ENCODE peak calls at places on chromosomes 16 and 17, in five cellular contexts. U is GM04503; J is left cardiac atrium; V is activated naive CD4-positive, alpha-beta T cell; T is hippocampal formation. N is an unnamed sample.

GRCh38 chr17:18037482-18037881 is 1.5 kb downstream of the ATPAF2 start:
- DNase-seq in U (no peak), J (no peak), V (no peak), T (no peak), N (no peak)

GRCh38 chr17:6526362-6527152 is 29.8 kb downstream of the PITPNM3 start:
- DNase-seq in U (no peak), J (no peak), V (no peak), T (no peak), N (no peak)

GRCh38 chr16:86598607-86599318 is 20.4 kb downstream of the FOXL1 start:
- DNase-seq in U (no peak), J (no peak), V (no peak), T (no peak), N (no peak)

GRCh38 chr17:57294629-57295501 is 38.5 kb downstream of the MSI2 start:
- DNase-seq in U (no peak), J (no peak), V (peak; percentile 29), T (no peak), N (no peak)

GRCh38 chr16:66273036-66273435 is 93.5 kb upstream of the CDH5 start:
- DNase-seq in U (no peak), J (no peak), V (no peak), T (no peak), N (no peak)

GRCh38 chr16:14600164-14600563 is 29.9 kb downstream of the PARN start:
- DNase-seq in U (no peak), J (no peak), V (no peak), T (no peak), N (no peak)

GRCh38 chr17:29045026-29045425 is 2.1 kb downstream of the PIPOX start:
- DNase-seq in U (no peak), J (no peak), V (no peak), T (no peak), N (peak; percentile 75)

GRCh38 chr16:30722443-30722842 is 23.5 kb downstream of the SRCAP start:
- DNase-seq in U (no peak), J (no peak), V (no peak), T (no peak), N (no peak)

GRCh38 chr16:65658339-65659275 is 536.7 kb upstream of the CDH11 start:
- DNase-seq in U (peak; percentile 66), J (peak; percentile 35), V (no peak), T (no peak), N (no peak)

GRCh38 chr16:48204825-48205151 is 39.3 kb upstream of the LONP2 start:
- DNase-seq in U (no peak), J (no peak), V (no peak), T (no peak), N (no peak)

GRCh38 chr17:11898526-11899235 is 98.6 kb downstream of the ZNF18 start:
- DNase-seq in U (no peak), J (no peak), V (no peak), T (no peak), N (no peak)

GRCh38 chr16:12833939-12834338 is 30.3 kb upstream of the CPPED1 start:
- DNase-seq in U (no peak), J (no peak), V (no peak), T (no peak), N (no peak)

GRCh38 chr16:19400709-19401108 is 17.0 kb upstream of the TMC5 start:
- DNase-seq in U (no peak), J (no peak), V (no peak), T (no peak), N (no peak)

GRCh38 chr17:43341705-43342600 is 56.8 kb upstream of the ARL4D start:
- DNase-seq in U (peak; percentile 49), J (no peak), V (no peak), T (no peak), N (no peak)

GRCh38 chr17:49993423-49994037 is 1.5 kb downstream of the DLX3 start:
- DNase-seq in U (no peak), J (no peak), V (no peak), T (no peak), N (no peak)

GRCh38 chr16:54282923-54283734 is 3.5 kb downstream of the IRX3 start:
- DNase-seq in U (no peak), J (no peak), V (no peak), T (no peak), N (no peak)

GRCh38 chr16:15610369-15610871 is 32.5 kb downstream of the MARF1 start:
- DNase-seq in U (no peak), J (no peak), V (no peak), T (no peak), N (no peak)

GRCh38 chr16:89047331-89048086 is 46.1 kb upstream of the ACSF3 start:
- DNase-seq in U (no peak), J (no peak), V (no peak), T (no peak), N (peak; percentile 3)

GRCh38 chr16:68985855-68986254 is 119.6 kb upstream of the HAS3 start:
- DNase-seq in U (no peak), J (no peak), V (no peak), T (no peak), N (no peak)

GRCh38 chr16:83878838-83879237 is 20.1 kb upstream of the MLYCD start:
- DNase-seq in U (no peak), J (no peak), V (no peak), T (no peak), N (no peak)

GRCh38 chr17:69287168-69287567 is 39.8 kb downstream of the ABCA5 start:
- DNase-seq in U (no peak), J (no peak), V (no peak), T (no peak), N (no peak)

GRCh38 chr16:12341423-12341822 is 364.9 kb downstream of the SNX29 start:
- DNase-seq in U (no peak), J (no peak), V (no peak), T (no peak), N (no peak)

GRCh38 chr17:50094243-50094752 is 853 bp upstream of the PDK2 start:
- DNase-seq in U (peak; percentile 36), J (peak; percentile 91), V (peak; percentile 89), T (peak; percentile 88), N (peak; percentile 91)

GRCh38 chr16:78307824-78308528 is 208.5 kb downstream of the WWOX start:
- DNase-seq in U (no peak), J (no peak), V (no peak), T (no peak), N (no peak)

GRCh38 chr17:17761894-17762781 is 74.6 kb downstream of the SREBF1 start:
- DNase-seq in U (no peak), J (no peak), V (no peak), T (no peak), N (no peak)

GRCh38 chr17:17768415-17769088 is 68.2 kb downstream of the SREBF1 start:
- DNase-seq in U (no peak), J (no peak), V (no peak), T (no peak), N (no peak)

GRCh38 chr17:29039764-29040598 is 3.0 kb upstream of the PIPOX start:
- DNase-seq in U (peak; percentile 64), J (no peak), V (no peak), T (peak; percentile 40), N (no peak)

GRCh38 chr16:84065536-84066132 is 23.0 kb upstream of the SLC38A8 start:
- DNase-seq in U (no peak), J (no peak), V (no peak), T (peak; percentile 37), N (no peak)

GRCh38 chr17:21676281-21677111 is 15.8 kb upstream of the KCNJ18 start:
- DNase-seq in U (no peak), J (no peak), V (no peak), T (no peak), N (no peak)

GRCh38 chr16:70715860-70716357 is 30.1 kb upstream of the MTSS2 start:
- DNase-seq in U (no peak), J (no peak), V (no peak), T (no peak), N (no peak)

GRCh38 chr17:39144414-39144813 is 7.0 kb downstream of the PLXDC1 start:
- DNase-seq in U (no peak), J (peak; percentile 90), V (no peak), T (no peak), N (no peak)

N was measured in right lobe of liver.